ENCODE peak calls at places on chromosomes 13 and 19, in five cellular contexts. G, V, B, S and H are unnamed samples.

GRCh38 chr13:101624981-101625380 is 172.5 kb downstream of the ITGBL1 start:
- DNase-seq in G (no peak), V (no peak), B (no peak), S (no peak), H (no peak)

GRCh38 chr13:34174671-34175145 is 356.8 kb downstream of the RFC3 start:
- DNase-seq in G (no peak), V (peak; percentile 14), B (peak; percentile 55), S (no peak), H (no peak)

GRCh38 chr13:99636728-99637353 is 135.6 kb downstream of the TM9SF2 start:
- DNase-seq in G (no peak), V (no peak), B (no peak), S (no peak), H (no peak)

GRCh38 chr19:19458110-19458816 is 52.8 kb downstream of the GATAD2A start:
- DNase-seq in G (no peak), V (no peak), B (peak; percentile 22), S (no peak), H (no peak)

GRCh38 chr19:38683393-38684077 is 36.1 kb downstream of the ACTN4 start:
- DNase-seq in G (peak; percentile 40), V (peak; percentile 66), B (peak; percentile 88), S (peak; percentile 79), H (peak; percentile 94)

GRCh38 chr19:15488489-15489226 is 9.4 kb upstream of the PGLYRP2 start:
- DNase-seq in G (no peak), V (no peak), B (no peak), S (no peak), H (no peak)

GRCh38 chr13:92735909-92736308 is 490.7 kb upstream of the GPC6 start:
- DNase-seq in G (no peak), V (no peak), B (no peak), S (no peak), H (no peak)

GRCh38 chr19:18340990-18341868 is 831 bp downstream of the PGPEP1 start:
- DNase-seq in G (peak; percentile 39), V (no peak), B (peak; percentile 39), S (peak; percentile 73), H (peak; percentile 22)

GRCh38 chr13:30364876-30365275 is 57.4 kb upstream of the UBE2L5 start:
- DNase-seq in G (no peak), V (no peak), B (peak; percentile 12), S (no peak), H (peak; percentile 28)

GRCh38 chr13:75645141-75645540 is 9.0 kb downstream of the LMO7 start:
- DNase-seq in G (no peak), V (no peak), B (no peak), S (no peak), H (no peak)

GRCh38 chr19:13181747-13182388 is 31.7 kb downstream of the IER2 start:
- DNase-seq in G (no peak), V (no peak), B (peak; percentile 50), S (peak; percentile 20), H (peak; percentile 66)

GRCh38 chr13:74438911-74439310 is 304.7 kb upstream of the KLF12 start:
- DNase-seq in G (no peak), V (no peak), B (no peak), S (no peak), H (no peak)

GRCh38 chr19:50820549-50821247 is 2.9 kb downstream of the KLK1 start:
- DNase-seq in G (no peak), V (no peak), B (no peak), S (no peak), H (no peak)

GRCh38 chr19:30447276-30447870 is 75.2 kb downstream of the ZNF536 start:
- DNase-seq in G (no peak), V (no peak), B (peak; percentile 2), S (no peak), H (peak; percentile 6)

GRCh38 chr19:18263324-18264215 is 10.7 kb downstream of the IQCN start:
- DNase-seq in G (no peak), V (no peak), B (no peak), S (no peak), H (no peak)

GRCh38 chr19:55640043-55640576 is 692 bp upstream of the ZNF580 start:
- DNase-seq in G (peak; percentile 50), V (no peak), B (peak; percentile 19), S (peak; percentile 76), H (peak; percentile 61)

GRCh38 chr19:17770613-17771012 is 19.3 kb downstream of the FCHO1 start:
- DNase-seq in G (no peak), V (no peak), B (no peak), S (no peak), H (no peak)

GRCh38 chr19:39474139-39474620 is 6.5 kb upstream of the TIMM50 start:
- DNase-seq in G (peak; percentile 77), V (no peak), B (no peak), S (peak; percentile 66), H (no peak)

GRCh38 chr13:110360598-110360997 is 53.5 kb downstream of the COL4A2 start:
- DNase-seq in G (peak; percentile 48), V (no peak), B (no peak), S (no peak), H (no peak)

GRCh38 chr19:58307736-58308135 is 2.6 kb downstream of the ERVK3-1 start:
- DNase-seq in G (no peak), V (no peak), B (no peak), S (no peak), H (no peak)

GRCh38 chr19:53696951-53697350 is 65.2 kb downstream of the DPRX start:
- DNase-seq in G (peak; percentile 44), V (no peak), B (no peak), S (no peak), H (no peak)

GRCh38 chr19:41537789-41538188 is 38.2 kb upstream of the CEACAM21 start:
- DNase-seq in G (no peak), V (no peak), B (peak; percentile 4), S (no peak), H (no peak)

GRCh38 chr19:48770223-48770622 is 14.9 kb downstream of the FGF21 start:
- DNase-seq in G (no peak), V (peak; percentile 63), B (peak; percentile 76), S (no peak), H (peak; percentile 88)

GRCh38 chr19:7657047-7657779 is 11.6 kb upstream of the RETN start:
- DNase-seq in G (peak; percentile 26), V (no peak), B (no peak), S (no peak), H (no peak)

GRCh38 chr19:13215572-13216380 is 65.6 kb downstream of the IER2 start:
- DNase-seq in G (no peak), V (no peak), B (no peak), S (peak; percentile 40), H (peak; percentile 13)

GRCh38 chr13:32001392-32001768 is 30.2 kb upstream of the FRY start:
- DNase-seq in G (peak; percentile 61), V (no peak), B (peak; percentile 57), S (peak; percentile 17), H (peak; percentile 18)

GRCh38 chr13:30792257-30793000 is 57.1 kb downstream of the ALOX5AP start:
- DNase-seq in G (peak; percentile 64), V (peak; percentile 89), B (peak; percentile 91), S (no peak), H (peak; percentile 93)

GRCh38 chr13:73521970-73522549 is 463.3 kb downstream of the KLF5 start:
- DNase-seq in G (no peak), V (no peak), B (no peak), S (no peak), H (peak; percentile 51)

GRCh38 chr13:70191034-70191433 is 82.8 kb upstream of the KLHL1 start:
- DNase-seq in G (no peak), V (no peak), B (no peak), S (no peak), H (no peak)

GRCh38 chr13:55571237-55571867 is 1569.4 kb upstream of the PRR20A start:
- DNase-seq in G (no peak), V (no peak), B (no peak), S (no peak), H (no peak)

GRCh38 chr13:51584731-51585191 is 499 bp downstream of the WDFY2 start:
- DNase-seq in G (peak; percentile 84), V (no peak), B (peak; percentile 38), S (peak; percentile 77), H (peak; percentile 34)